ENCODE peak calls at places on chromosomes 3 and 15, in eight cellular contexts. One of them, this sample, is unnamed.

GRCh38 chr15:88331291-88331690 is 74.8 kb upstream of the NTRK3 start:
- DNase-seq in A549: peak
- DNase-seq in MM.1S: peak
- DNase-seq in CD8-positive, alpha-beta T cell: no peak
- DNase-seq in upper lobe of right lung: no peak
- DNase-seq in left ventricle myocardium inferior: no peak
- DNase-seq in right lobe of liver: no peak
- DNase-seq in heart left ventricle: peak
- DNase-seq in this sample: peak

GRCh38 chr15:48798319-48798718 is 12.6 kb downstream of the CEP152 start:
- DNase-seq in upper lobe of right lung: no peak
- DNase-seq in CD8-positive, alpha-beta T cell: no peak
- DNase-seq in right lobe of liver: no peak
- DNase-seq in MM.1S: no peak
- DNase-seq in A549: no peak
- DNase-seq in heart left ventricle: no peak
- DNase-seq in left ventricle myocardium inferior: no peak
- DNase-seq in this sample: no peak

GRCh38 chr3:149541091-149541491 is 66.6 kb downstream of the TM4SF4 start:
- DNase-seq in right lobe of liver: no peak
- DNase-seq in heart left ventricle: no peak
- DNase-seq in CD8-positive, alpha-beta T cell: no peak
- DNase-seq in upper lobe of right lung: no peak
- DNase-seq in A549: peak
- DNase-seq in left ventricle myocardium inferior: no peak
- DNase-seq in MM.1S: no peak
- DNase-seq in this sample: no peak

GRCh38 chr3:38354588-38355344 is 8.2 kb downstream of the XYLB start:
- DNase-seq in right lobe of liver: no peak
- DNase-seq in upper lobe of right lung: no peak
- DNase-seq in CD8-positive, alpha-beta T cell: no peak
- DNase-seq in MM.1S: no peak
- DNase-seq in left ventricle myocardium inferior: no peak
- DNase-seq in heart left ventricle: no peak
- DNase-seq in A549: no peak
- DNase-seq in this sample: no peak

GRCh38 chr15:42691308-42691707 is 45.6 kb downstream of the CDAN1 start:
- DNase-seq in heart left ventricle: no peak
- DNase-seq in right lobe of liver: no peak
- DNase-seq in MM.1S: no peak
- DNase-seq in left ventricle myocardium inferior: no peak
- DNase-seq in A549: no peak
- DNase-seq in upper lobe of right lung: no peak
- DNase-seq in CD8-positive, alpha-beta T cell: no peak
- DNase-seq in this sample: no peak

GRCh38 chr3:12350151-12350813 is 61.4 kb downstream of the PPARG start:
- DNase-seq in A549: no peak
- DNase-seq in MM.1S: no peak
- DNase-seq in CD8-positive, alpha-beta T cell: no peak
- DNase-seq in upper lobe of right lung: no peak
- DNase-seq in heart left ventricle: no peak
- DNase-seq in left ventricle myocardium inferior: no peak
- DNase-seq in right lobe of liver: no peak
- DNase-seq in this sample: no peak

GRCh38 chr15:66962522-66962921 is 102.9 kb upstream of the SMAD3 start:
- DNase-seq in MM.1S: no peak
- DNase-seq in A549: no peak
- DNase-seq in left ventricle myocardium inferior: no peak
- DNase-seq in right lobe of liver: no peak
- DNase-seq in upper lobe of right lung: no peak
- DNase-seq in CD8-positive, alpha-beta T cell: no peak
- DNase-seq in heart left ventricle: no peak
- DNase-seq in this sample: no peak

GRCh38 chr3:148551767-148552260 is 145.9 kb upstream of the AGTR1 start:
- DNase-seq in CD8-positive, alpha-beta T cell: no peak
- DNase-seq in A549: no peak
- DNase-seq in MM.1S: no peak
- DNase-seq in upper lobe of right lung: no peak
- DNase-seq in right lobe of liver: no peak
- DNase-seq in heart left ventricle: no peak
- DNase-seq in left ventricle myocardium inferior: no peak
- DNase-seq in this sample: no peak

GRCh38 chr3:30324587-30324986 is 281.8 kb upstream of the TGFBR2 start:
- DNase-seq in A549: peak
- DNase-seq in CD8-positive, alpha-beta T cell: no peak
- DNase-seq in right lobe of liver: no peak
- DNase-seq in MM.1S: no peak
- DNase-seq in heart left ventricle: no peak
- DNase-seq in left ventricle myocardium inferior: no peak
- DNase-seq in upper lobe of right lung: no peak
- DNase-seq in this sample: no peak

GRCh38 chr15:77440378-77440999 is 19.8 kb downstream of the HMG20A start:
- DNase-seq in right lobe of liver: no peak
- DNase-seq in CD8-positive, alpha-beta T cell: no peak
- DNase-seq in MM.1S: peak
- DNase-seq in A549: peak
- DNase-seq in left ventricle myocardium inferior: no peak
- DNase-seq in heart left ventricle: no peak
- DNase-seq in upper lobe of right lung: no peak
- DNase-seq in this sample: peak

GRCh38 chr3:71171246-71171645 is 412.3 kb downstream of the FOXP1 start:
- DNase-seq in left ventricle myocardium inferior: no peak
- DNase-seq in CD8-positive, alpha-beta T cell: no peak
- DNase-seq in right lobe of liver: no peak
- DNase-seq in MM.1S: no peak
- DNase-seq in A549: no peak
- DNase-seq in upper lobe of right lung: no peak
- DNase-seq in heart left ventricle: no peak
- DNase-seq in this sample: no peak

GRCh38 chr3:71168961-71169411 is 414.5 kb downstream of the FOXP1 start:
- DNase-seq in heart left ventricle: no peak
- DNase-seq in left ventricle myocardium inferior: no peak
- DNase-seq in right lobe of liver: no peak
- DNase-seq in A549: no peak
- DNase-seq in MM.1S: no peak
- DNase-seq in CD8-positive, alpha-beta T cell: no peak
- DNase-seq in upper lobe of right lung: no peak
- DNase-seq in this sample: no peak

GRCh38 chr3:71172951-71173350 is 410.6 kb downstream of the FOXP1 start:
- DNase-seq in heart left ventricle: no peak
- DNase-seq in right lobe of liver: no peak
- DNase-seq in left ventricle myocardium inferior: no peak
- DNase-seq in A549: peak
- DNase-seq in CD8-positive, alpha-beta T cell: no peak
- DNase-seq in upper lobe of right lung: no peak
- DNase-seq in MM.1S: no peak
- DNase-seq in this sample: no peak

GRCh38 chr3:71173421-71173975 is 410.0 kb downstream of the FOXP1 start:
- DNase-seq in CD8-positive, alpha-beta T cell: no peak
- DNase-seq in left ventricle myocardium inferior: no peak
- DNase-seq in A549: no peak
- DNase-seq in heart left ventricle: no peak
- DNase-seq in MM.1S: no peak
- DNase-seq in upper lobe of right lung: no peak
- DNase-seq in right lobe of liver: no peak
- DNase-seq in this sample: no peak

DNA sequence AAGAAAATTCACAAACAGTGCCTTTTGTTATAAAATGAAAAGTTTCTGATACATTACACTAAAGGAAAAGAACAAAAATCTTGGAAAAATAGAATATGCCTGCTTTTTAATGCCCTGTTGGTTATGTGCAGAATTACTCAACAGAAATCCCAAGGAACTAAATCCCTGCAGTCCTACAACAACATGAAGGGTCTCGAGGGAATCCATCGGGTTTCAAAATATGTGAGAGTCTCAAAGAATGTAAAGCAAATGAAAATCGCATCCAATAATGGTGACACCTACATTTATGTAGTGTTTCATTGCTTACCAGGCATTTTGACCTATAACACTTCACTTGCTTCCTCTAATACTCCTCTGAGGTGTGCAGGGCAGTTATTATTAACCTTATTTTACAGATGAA is 411.4 kb downstream of the FOXP1 start:
- DNase-seq in left ventricle myocardium inferior: no peak
- DNase-seq in CD8-positive, alpha-beta T cell: no peak
- DNase-seq in A549: no peak
- DNase-seq in right lobe of liver: no peak
- DNase-seq in heart left ventricle: no peak
- DNase-seq in upper lobe of right lung: no peak
- DNase-seq in MM.1S: no peak
- DNase-seq in this sample: no peak
- TF ChIP-seq CTCF in left ventricle myocardium inferior: no peak
- TF ChIP-seq CTCF in CD8-positive, alpha-beta T cell: no peak
- TF ChIP-seq CTCF in A549: no peak
- TF ChIP-seq CTCF in right lobe of liver: no peak
- TF ChIP-seq CTCF in heart left ventricle: no peak
- TF ChIP-seq CTCF in upper lobe of right lung: no peak
- TF ChIP-seq CTCF in MM.1S: no peak
- TF ChIP-seq CTCF in this sample: no peak

DNA sequence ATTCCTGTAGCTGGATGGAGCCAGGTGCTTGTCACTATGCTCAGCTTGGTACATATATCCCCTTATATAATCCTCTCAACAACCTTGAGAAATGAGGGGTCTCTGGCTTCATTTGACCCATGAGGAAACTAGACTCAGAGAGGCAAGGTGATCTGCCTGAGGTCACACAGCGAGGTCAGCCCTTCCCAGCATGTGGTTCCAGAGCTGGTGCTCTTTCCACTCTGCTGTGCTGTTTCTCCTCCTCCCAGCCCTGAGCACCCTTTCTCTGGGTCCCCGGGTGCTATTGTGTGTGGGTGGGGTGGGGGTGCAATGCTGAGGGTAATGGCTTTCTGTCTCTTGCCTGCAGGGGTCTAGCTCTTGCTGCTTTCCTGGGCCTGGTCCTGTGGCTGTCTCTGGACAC is 19.3 kb downstream of the SLC28A1 start:
- DNase-seq in left ventricle myocardium inferior: no peak
- DNase-seq in upper lobe of right lung: no peak
- DNase-seq in A549: no peak
- DNase-seq in heart left ventricle: no peak
- DNase-seq in MM.1S: no peak
- DNase-seq in CD8-positive, alpha-beta T cell: no peak
- DNase-seq in right lobe of liver: no peak
- DNase-seq in this sample: no peak
- H3K27ac ChIP-seq in left ventricle myocardium inferior: peak
- H3K27ac ChIP-seq in upper lobe of right lung: no peak
- H3K27ac ChIP-seq in A549: no peak
- H3K27ac ChIP-seq in heart left ventricle: peak
- H3K27ac ChIP-seq in MM.1S: no peak
- H3K27ac ChIP-seq in CD8-positive, alpha-beta T cell: no peak
- H3K27ac ChIP-seq in right lobe of liver: no peak
- H3K27ac ChIP-seq in this sample: no peak

DNA sequence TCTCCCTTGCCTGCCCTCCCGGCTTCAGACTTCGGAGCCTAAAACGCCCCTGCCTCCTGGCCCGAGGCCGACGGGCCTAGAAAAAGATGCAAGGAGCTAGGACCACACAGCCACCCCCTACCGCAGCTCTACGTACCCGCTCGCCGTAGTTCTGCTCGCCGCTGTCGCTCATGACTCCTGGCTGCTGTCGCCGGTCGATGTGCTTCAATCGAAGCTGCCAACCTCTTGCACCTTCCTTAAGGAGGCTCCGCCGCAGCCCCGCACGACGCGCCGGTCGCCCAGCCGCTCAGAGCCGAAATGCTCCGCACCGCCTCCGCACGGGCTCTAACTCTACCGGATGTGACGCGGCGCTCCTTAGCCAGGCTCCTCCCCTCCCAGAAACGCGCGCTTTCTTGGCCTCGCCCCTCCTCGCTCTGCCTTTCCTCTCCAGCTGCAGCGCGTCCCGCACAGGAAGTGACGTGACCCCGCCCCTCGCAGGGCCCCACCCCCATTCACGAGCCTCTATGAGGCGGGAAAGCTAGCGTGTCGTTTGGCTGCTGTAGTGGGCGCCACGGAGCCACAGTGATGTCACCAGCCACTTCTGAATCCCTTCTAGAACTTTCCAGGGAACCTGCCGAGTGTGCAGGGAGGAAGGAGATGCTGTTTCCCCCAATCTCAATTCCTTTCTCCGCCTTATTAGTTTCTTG is at the start of gene TRA2B:
- DNase-seq in right lobe of liver: peak
- DNase-seq in MM.1S: peak
- DNase-seq in left ventricle myocardium inferior: peak
- DNase-seq in heart left ventricle: peak
- DNase-seq in CD8-positive, alpha-beta T cell: peak
- DNase-seq in A549: peak
- DNase-seq in upper lobe of right lung: peak
- DNase-seq in this sample: peak
- TF ChIP-seq CTCF in right lobe of liver: no peak
- TF ChIP-seq CTCF in MM.1S: peak
- TF ChIP-seq CTCF in left ventricle myocardium inferior: peak
- TF ChIP-seq CTCF in heart left ventricle: peak
- TF ChIP-seq CTCF in CD8-positive, alpha-beta T cell: peak
- TF ChIP-seq CTCF in A549: no peak
- TF ChIP-seq CTCF in upper lobe of right lung: peak
- TF ChIP-seq CTCF in this sample: peak

GRCh38 chr15:72239652-72240051 is 8.7 kb upstream of the PKM start:
- DNase-seq in A549: no peak
- DNase-seq in upper lobe of right lung: no peak
- DNase-seq in CD8-positive, alpha-beta T cell: no peak
- DNase-seq in MM.1S: no peak
- DNase-seq in heart left ventricle: no peak
- DNase-seq in left ventricle myocardium inferior: no peak
- DNase-seq in right lobe of liver: no peak
- DNase-seq in this sample: no peak

GRCh38 chr15:72235298-72235697 is 4.3 kb upstream of the PKM start:
- DNase-seq in right lobe of liver: no peak
- DNase-seq in heart left ventricle: no peak
- DNase-seq in A549: no peak
- DNase-seq in MM.1S: no peak
- DNase-seq in CD8-positive, alpha-beta T cell: no peak
- DNase-seq in upper lobe of right lung: no peak
- DNase-seq in left ventricle myocardium inferior: no peak
- DNase-seq in this sample: no peak

GRCh38 chr15:72236381-72237285 is 5.6 kb upstream of the PKM start:
- DNase-seq in heart left ventricle: no peak
- DNase-seq in right lobe of liver: no peak
- DNase-seq in upper lobe of right lung: no peak
- DNase-seq in A549: no peak
- DNase-seq in CD8-positive, alpha-beta T cell: no peak
- DNase-seq in MM.1S: no peak
- DNase-seq in left ventricle myocardium inferior: no peak
- DNase-seq in this sample: no peak

GRCh38 chr15:72237286-72238224 is 6.6 kb upstream of the PKM start:
- DNase-seq in upper lobe of right lung: no peak
- DNase-seq in heart left ventricle: no peak
- DNase-seq in right lobe of liver: peak
- DNase-seq in MM.1S: peak
- DNase-seq in CD8-positive, alpha-beta T cell: peak
- DNase-seq in A549: peak
- DNase-seq in left ventricle myocardium inferior: no peak
- DNase-seq in this sample: peak

DNA sequence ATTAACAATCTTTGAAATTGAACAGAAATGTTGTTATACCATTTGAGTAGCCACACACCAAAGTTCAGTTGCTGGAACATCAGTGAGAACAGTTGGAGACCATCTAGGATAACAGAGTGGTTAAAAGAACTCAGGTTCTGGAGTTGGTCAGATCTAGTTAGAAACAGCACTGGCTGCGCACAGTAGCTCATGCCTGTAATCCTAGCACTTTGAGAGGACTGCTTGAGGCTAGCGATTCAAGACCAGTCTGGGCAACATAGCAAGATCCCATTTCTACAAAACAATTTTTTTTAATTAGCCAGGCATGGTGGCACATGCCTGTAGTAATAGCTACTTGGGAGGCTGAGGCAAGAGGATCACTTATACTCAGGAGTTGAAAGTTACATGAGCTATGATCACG is 7.6 kb upstream of the PKM start:
- DNase-seq in CD8-positive, alpha-beta T cell: no peak
- DNase-seq in left ventricle myocardium inferior: no peak
- DNase-seq in heart left ventricle: no peak
- DNase-seq in A549: no peak
- DNase-seq in upper lobe of right lung: no peak
- DNase-seq in right lobe of liver: no peak
- DNase-seq in MM.1S: no peak
- DNase-seq in this sample: no peak
- H3K27ac ChIP-seq in CD8-positive, alpha-beta T cell: no peak
- H3K27ac ChIP-seq in left ventricle myocardium inferior: no peak
- H3K27ac ChIP-seq in heart left ventricle: no peak
- H3K27ac ChIP-seq in A549: peak
- H3K27ac ChIP-seq in upper lobe of right lung: no peak
- H3K27ac ChIP-seq in right lobe of liver: no peak
- H3K27ac ChIP-seq in MM.1S: no peak
- H3K27ac ChIP-seq in this sample: no peak

This sample was measured in RWPE1.